ENCODE peak calls at places on chromosomes 6 and 20, in five cellular contexts. A, R, B, N and O are unnamed samples.

GRCh38 chr6:117329926-117330325 is 64.6 kb downstream of the VGLL2 start:
- DNase-seq in B (no peak), N (no peak), A (no peak), R (no peak), O (peak)

GRCh38 chr6:101146389-101146788 is 247.1 kb upstream of the GRIK2 start:
- DNase-seq in B (no peak), A (no peak), R (peak), N (no peak), O (no peak)

GRCh38 chr20:45450097-45450818 is 19.3 kb upstream of the WFDC2 start:
- DNase-seq in N (no peak), R (peak), A (no peak), B (no peak), O (no peak)

GRCh38 chr6:170545405-170545804 is 7.7 kb downstream of the PSMB1 start:
- DNase-seq in R (no peak), N (no peak), A (no peak), B (no peak), O (no peak)

GRCh38 chr6:27582928-27583725 is 110.2 kb upstream of the ZNF184 start:
- DNase-seq in B (peak), R (peak), N (no peak), A (peak), O (no peak)

GRCh38 chr20:13231031-13231752 is 10.1 kb downstream of the ISM1 start:
- DNase-seq in A (no peak), R (no peak), N (no peak), B (peak), O (no peak)

GRCh38 chr6:111737065-111737521 is 131.4 kb upstream of the TRAF3IP2 start:
- DNase-seq in R (peak), B (no peak), N (no peak), A (peak), O (no peak)

GRCh38 chr20:22566876-22567658 is 17.3 kb downstream of the FOXA2 start:
- DNase-seq in A (no peak), R (no peak), B (no peak), N (no peak), O (no peak)

GRCh38 chr20:58238490-58238889 is 10.0 kb upstream of the ANKRD60 start:
- DNase-seq in N (no peak), A (no peak), R (no peak), B (no peak), O (no peak)

GRCh38 chr6:29723666-29724588 is 693 bp downstream of the HLA-F start:
- DNase-seq in R (peak), B (peak), A (no peak), N (no peak), O (peak)

GRCh38 chr6:67722861-67723261 is 912.2 kb upstream of the ADGRB3 start:
- DNase-seq in R (no peak), N (no peak), A (no peak), B (no peak), O (peak)

GRCh38 chr6:160202411-160202810 is 56.2 kb downstream of the SLC22A2 start:
- DNase-seq in R (no peak), B (no peak), A (no peak), N (no peak), O (no peak)

GRCh38 chr6:16158943-16159557 is 30.2 kb downstream of the MYLIP start:
- DNase-seq in N (no peak), R (no peak), B (no peak), A (no peak), O (no peak)

GRCh38 chr20:23602699-23603098 is 3.0 kb downstream of the CST9 start:
- DNase-seq in A (no peak), R (peak), B (no peak), N (no peak), O (no peak)

GRCh38 chr20:12207875-12208274 is 290.2 kb downstream of the BTBD3 start:
- DNase-seq in R (peak), N (no peak), A (peak), B (no peak), O (no peak)

GRCh38 chr6:83182114-83182513 is 11.0 kb downstream of the PGM3 start:
- DNase-seq in N (no peak), R (no peak), A (no peak), B (no peak), O (no peak)

GRCh38 chr6:144597511-144597910 is 312.4 kb downstream of the UTRN start:
- DNase-seq in N (no peak), B (no peak), A (no peak), R (no peak), O (no peak)

GRCh38 chr6:105045546-105045945 is 88.6 kb downstream of the LIN28B start:
- DNase-seq in B (no peak), R (no peak), N (no peak), A (no peak), O (no peak)

GRCh38 chr6:45923831-45924391 is 91.7 kb downstream of the CLIC5 start:
- DNase-seq in B (peak), A (no peak), R (peak), N (no peak), O (no peak)

GRCh38 chr6:12393100-12393499 is 102.9 kb downstream of the EDN1 start:
- DNase-seq in R (no peak), B (no peak), N (no peak), A (no peak), O (no peak)

GRCh38 chr20:38825571-38825900 is 20.0 kb downstream of the PPP1R16B start:
- DNase-seq in B (no peak), A (no peak), N (no peak), R (no peak), O (no peak)

GRCh38 chr20:63121246-63121645 is 94.7 kb downstream of the YTHDF1 start:
- DNase-seq in N (no peak), R (no peak), A (no peak), B (no peak), O (no peak)

GRCh38 chr6:139371421-139372253 is 2.8 kb downstream of the CITED2 start:
- DNase-seq in B (no peak), A (no peak), R (no peak), N (no peak), O (no peak)

GRCh38 chr20:56859751-56860366 is 230.8 kb downstream of the TFAP2C start:
- DNase-seq in R (no peak), A (no peak), N (no peak), B (no peak), O (no peak)

GRCh38 chr6:109720336-109720735 is 29.2 kb downstream of the FIG4 start:
- DNase-seq in B (no peak), R (no peak), A (no peak), N (no peak), O (no peak)

GRCh38 chr20:44407402-44408184 is 52.1 kb downstream of the HNF4A start:
- DNase-seq in A (peak), N (no peak), B (no peak), R (peak), O (no peak)

GRCh38 chr20:53652090-53652858 is 58.6 kb upstream of the ZNF217 start:
- DNase-seq in R (no peak), N (no peak), B (no peak), A (no peak), O (no peak)